ENCODE peak calls at places on chromosomes 4 and X, in seven cellular contexts. G, X, J, P, Z, V and E are unnamed samples. For H3K27me3 and H3K9me3, the result is how much of the 10 kb centered on the place peaks cover.

GRCh38 chr4:124459196-124459921 is 253.2 kb downstream of the ANKRD50 start:
- DNase-seq in X (no peak), V (no peak), P (no peak), J (no peak), G (no peak), Z (no peak), E (no peak)

GRCh38 chrX:77442728-77443127 is 4.5 kb upstream of the FGF16 start:
- DNase-seq in X (no peak), Z (peak), G (no peak), V (no peak), P (no peak), J (no peak), E (peak)

GRCh38 chr4:22385615-22386014 is 130.3 kb downstream of the ADGRA3 start:
- DNase-seq in Z (peak), P (no peak), G (no peak), J (no peak), X (no peak), V (no peak), E (no peak)

GRCh38 chr4:189436207-189436606 is 504.5 kb upstream of the FRG1 start:
- DNase-seq in G (no peak), P (no peak), X (no peak), Z (no peak), J (no peak), V (no peak), E (no peak)

GRCh38 chrX:39491548-39492297 is 606.0 kb downstream of the BCOR start:
- DNase-seq in V (no peak), P (no peak), J (no peak), X (no peak), G (no peak), Z (no peak), E (no peak)

GRCh38 chr4:134948110-134948642 is 746.6 kb upstream of the PABPC4L start:
- DNase-seq in Z (no peak), G (peak), X (no peak), V (no peak), P (no peak), J (no peak), E (no peak)

GRCh38 chr4:85151786-85152185 is 185.3 kb upstream of the WDFY3 start:
- DNase-seq in X (no peak), G (no peak), P (no peak), Z (no peak), J (no peak), V (no peak), E (no peak)

GRCh38 chr4:77817304-77818076 is 1.7 kb downstream of the CNOT6L start:
- DNase-seq in Z (no peak), P (no peak), V (no peak), J (peak), X (no peak), G (no peak), E (no peak)

GRCh38 chrX:357035-357692 is 29.5 kb downstream of the PPP2R3B start:
- DNase-seq in V (no peak), G (no peak), P (peak), J (no peak), Z (no peak), X (no peak), E (no peak)

GRCh38 chrX:103002576-103002975 is 61.4 kb downstream of the BEX1 start:
- DNase-seq in Z (no peak), J (no peak), P (no peak), V (no peak), X (no peak), G (no peak), E (no peak)

GRCh38 chrX:31423575-31424284 is 351.9 kb upstream of the FTHL17 start:
- DNase-seq in V (peak), G (no peak), P (no peak), J (peak), X (no peak), Z (peak), E (no peak)

GRCh38 chrX:71619193-71619592 is 882 bp upstream of the CXCR3 start:
- DNase-seq in V (no peak), J (no peak), X (no peak), P (no peak), Z (no peak), G (no peak), E (no peak)

GRCh38 chrX:11239230-11239629 is 54.0 kb upstream of the AMELX start:
- DNase-seq in Z (no peak), X (no peak), G (no peak), J (peak), V (no peak), P (no peak), E (no peak)

GRCh38 chr4:14023036-14023435 is 395.5 kb upstream of the BOD1L1 start:
- DNase-seq in V (no peak), G (no peak), Z (no peak), P (no peak), J (no peak), X (no peak), E (no peak)

GRCh38 chr4:82044141-82044993 is 329.4 kb downstream of the HNRNPD start:
- DNase-seq in G (peak), Z (peak), P (peak), V (peak), J (peak), X (peak), E (no peak)

GRCh38 chr4:22122062-22122461 is 173.5 kb upstream of the KCNIP4 start:
- DNase-seq in X (no peak), V (no peak), J (no peak), P (no peak), Z (no peak), G (no peak), E (no peak)

GRCh38 chr4:67575232-67575888 is 16.8 kb downstream of the STAP1 start:
- DNase-seq in J (no peak), X (no peak), G (no peak), Z (no peak), P (no peak), V (no peak), E (no peak)

GRCh38 chr4:121380448-121381147 is at the start of gene QRFPR:
- DNase-seq in G (no peak), Z (no peak), P (no peak), X (no peak), J (no peak), V (no peak), E (no peak)

GRCh38 chrX:135345328-135345645 is 36.0 kb downstream of the ETDC start:
- DNase-seq in Z (peak), G (no peak), P (peak), X (peak), J (peak), V (peak), E (no peak)

GRCh38 chr4:38071801-38072567 is 111.8 kb downstream of the PTTG2 start:
- DNase-seq in G (no peak), X (no peak), V (no peak), J (no peak), Z (no peak), P (no peak), E (no peak)

GRCh38 chrX:31252133-31252532 is 180.3 kb upstream of the FTHL17 start:
- DNase-seq in V (no peak), J (no peak), X (no peak), P (no peak), G (no peak), Z (no peak), E (no peak)

GRCh38 chrX:38214551-38214950 is 6.1 kb downstream of the SRPX start:
- DNase-seq in G (no peak), J (no peak), P (no peak), Z (no peak), V (no peak), X (no peak), E (no peak)

GRCh38 chr4:112213850-112214249 is 17.7 kb upstream of the AP1AR start:
- DNase-seq in G (no peak), J (no peak), X (no peak), P (no peak), Z (peak), V (no peak), E (peak)

GRCh38 chr4:61277785-61278184 is 77.7 kb downstream of the ADGRL3 start:
- DNase-seq in Z (no peak), X (no peak), P (no peak), J (no peak), G (no peak), V (no peak), E (no peak)
- H3K27me3 ChIP-seq in Z (under half), X (under half), P (under half), J (under half), G (under half), V (under half), E (under half)

DNA sequence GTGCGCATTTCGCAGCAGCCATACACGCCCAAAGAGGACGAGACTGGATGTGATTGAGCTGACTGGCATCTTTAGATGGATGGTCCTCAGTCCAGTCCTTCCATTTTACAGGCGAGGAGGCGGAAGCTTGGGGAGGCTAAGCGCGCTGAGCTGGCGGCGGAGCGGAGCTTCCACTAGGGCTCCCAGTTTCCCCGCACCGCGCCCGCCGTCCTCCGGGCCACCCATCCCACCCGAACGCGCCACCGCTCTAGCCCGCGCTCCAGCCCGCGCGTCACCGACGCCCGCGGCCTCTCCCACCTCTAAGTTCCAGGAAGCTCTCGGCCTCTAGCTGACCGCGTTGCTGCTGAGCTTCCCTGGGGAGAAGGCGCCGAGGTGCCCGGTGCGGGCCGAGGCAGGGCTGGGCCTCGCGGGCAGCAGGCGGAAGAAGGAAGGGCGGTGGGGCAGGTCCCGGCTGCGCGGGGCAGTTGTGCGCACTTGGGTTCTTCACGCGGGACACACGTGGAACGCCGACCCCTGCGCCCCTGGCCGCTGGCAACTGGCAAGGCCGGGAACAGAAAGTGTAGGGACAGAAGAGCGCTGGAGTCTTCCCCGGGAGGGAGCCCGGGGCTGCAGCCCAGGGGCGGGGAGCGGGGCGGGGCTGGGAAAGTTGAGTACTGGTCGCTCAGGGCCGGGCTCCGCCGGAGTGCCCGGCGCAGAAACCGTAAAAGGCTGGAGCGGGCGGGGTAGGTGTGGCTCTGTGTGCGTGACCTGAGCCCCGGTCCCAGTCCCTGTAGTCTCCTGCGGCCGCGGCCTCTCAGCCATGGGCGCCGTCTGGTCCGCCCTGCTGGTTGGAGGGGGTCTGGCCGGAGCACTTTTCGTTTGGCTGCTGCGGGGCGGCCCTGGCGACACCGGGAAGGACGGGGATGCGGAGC is at the start of gene STBD1:
- DNase-seq in Z (peak), P (peak), V (peak), G (peak), X (peak), J (peak), E (peak)
- H3K27ac ChIP-seq in Z (peak), P (peak), V (peak), G (peak), X (peak), J (peak), E (peak)

GRCh38 chr4:19999331-19999730 is 252.4 kb upstream of the SLIT2 start:
- DNase-seq in X (no peak), P (no peak), J (no peak), Z (no peak), V (no peak), G (no peak), E (no peak)

GRCh38 chr4:19999775-20000414 is 251.8 kb upstream of the SLIT2 start:
- DNase-seq in V (no peak), X (no peak), P (no peak), G (no peak), Z (no peak), J (no peak), E (no peak)
- H3K9me3 ChIP-seq in V (under half), X (under half), P (under half), G (under half), Z (under half), J (under half), E (under half)

DNA sequence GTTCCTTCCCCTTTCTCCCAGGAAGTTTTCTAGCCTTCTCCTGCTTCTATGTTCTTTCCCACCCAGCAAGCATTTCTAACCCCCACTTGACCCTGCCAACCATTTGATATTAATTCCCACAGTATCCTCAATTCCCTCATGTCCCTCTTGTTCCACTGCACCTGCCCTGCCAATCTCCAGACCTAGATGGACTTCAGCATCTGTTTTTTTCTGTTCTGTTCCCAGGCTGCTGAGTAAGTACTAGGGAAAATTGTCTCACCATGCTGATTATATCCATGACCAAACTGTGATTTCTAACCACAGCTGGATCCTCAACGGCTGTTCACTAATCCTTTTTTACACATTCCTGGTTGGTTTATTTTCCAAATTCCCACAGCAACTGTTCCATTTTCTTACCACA is 37.7 kb downstream of the CLCN5 start:
- DNase-seq in Z (no peak), J (no peak), P (no peak), V (no peak), G (no peak), X (no peak), E (no peak)
- H3K27me3 ChIP-seq in Z (under half), J (under half), P (under half), V (under half), G (under half), X (under half), E (under half)

DNA sequence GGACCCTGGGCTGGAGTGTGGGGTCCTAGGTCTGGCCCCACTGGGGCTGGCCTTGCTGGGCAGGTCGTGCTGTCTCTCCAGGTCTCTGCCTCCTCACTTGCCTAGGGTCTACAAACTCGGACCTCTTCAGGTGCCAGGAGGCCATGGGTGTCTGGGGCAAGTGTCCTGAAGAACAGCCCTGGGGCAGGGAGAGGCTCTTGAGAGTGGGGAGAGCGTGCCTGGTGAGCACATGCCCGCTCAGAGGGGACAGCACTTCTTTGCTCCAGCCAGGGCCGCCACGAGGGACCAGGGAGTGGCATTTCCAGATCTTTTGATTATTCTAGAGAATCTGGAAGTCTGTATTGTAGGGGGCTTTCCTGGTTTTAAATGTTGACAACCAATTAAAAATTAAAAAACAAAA is 63.7 kb downstream of the SORCS2 start:
- DNase-seq in J (no peak), X (no peak), V (no peak), G (no peak), Z (no peak), P (no peak), E (no peak)
- H3K27ac ChIP-seq in J (no peak), X (peak), V (no peak), G (no peak), Z (no peak), P (no peak), E (no peak)

GRCh38 chrX:101659601-101660063 is at the start of gene ARMCX2:
- DNase-seq in V (peak), J (peak), X (peak), P (peak), Z (no peak), G (no peak), E (peak)
- H3K9me3 ChIP-seq in V (under half), J (under half), X (under half), P (under half), Z (under half), G (under half), E (under half)

GRCh38 chr4:54227261-54228063 is 1.6 kb upstream of the PDGFRA start:
- DNase-seq in V (peak), P (peak), G (peak), J (no peak), X (no peak), Z (peak), E (no peak)

GRCh38 chr4:54225671-54226398 is 3.3 kb upstream of the PDGFRA start:
- DNase-seq in J (no peak), V (no peak), Z (no peak), X (no peak), G (no peak), P (no peak), E (no peak)

GRCh38 chr4:54228064-54228527 is 997 bp upstream of the PDGFRA start:
- DNase-seq in J (peak), V (peak), Z (peak), P (peak), G (peak), X (peak), E (peak)

GRCh38 chr4:54224960-54225670 is 4.0 kb upstream of the PDGFRA start:
- DNase-seq in Z (no peak), G (no peak), J (no peak), V (no peak), P (no peak), X (no peak), E (no peak)

DNA sequence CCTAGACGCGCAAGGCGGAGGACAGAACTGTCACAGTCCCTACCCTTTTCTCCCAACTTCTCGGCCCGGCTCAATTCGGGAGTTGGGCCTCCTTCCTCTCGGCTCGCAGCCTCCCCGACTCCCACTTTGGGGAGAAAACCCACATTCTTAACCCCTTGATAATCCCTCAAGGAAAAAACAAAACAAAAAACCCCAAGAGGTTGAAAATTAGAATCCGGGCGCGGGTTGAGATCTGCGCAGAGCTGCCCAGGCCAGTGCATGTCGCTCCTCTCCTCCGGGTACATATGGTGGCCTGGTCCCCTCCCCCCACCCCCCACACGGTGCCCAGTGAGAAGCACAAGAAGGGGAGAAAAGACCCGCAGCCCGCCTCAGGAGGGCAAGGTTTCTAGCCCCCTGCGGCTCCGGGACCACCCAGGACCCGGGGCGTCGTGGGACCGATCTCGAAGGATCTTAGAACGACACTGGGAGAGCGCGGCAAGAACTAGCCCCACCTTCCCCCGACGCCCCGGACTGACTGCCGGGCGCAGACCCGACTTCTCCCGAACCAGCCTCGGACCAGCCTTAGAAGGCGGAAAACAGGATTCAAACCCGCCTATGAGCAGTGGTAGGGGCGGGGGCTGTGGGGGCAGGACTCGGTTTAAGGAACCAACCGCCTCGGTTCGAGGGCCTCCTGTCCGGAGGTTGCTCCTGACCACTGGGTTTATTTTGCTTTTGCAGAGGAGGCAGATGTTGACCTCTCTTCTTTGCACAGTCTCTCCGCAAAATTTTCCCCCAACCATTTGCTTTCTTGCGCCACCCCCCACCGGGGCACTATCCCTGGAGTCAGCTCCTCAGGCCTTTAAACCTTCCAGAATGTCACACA is 2.5 kb upstream of the PDGFRA start:
- DNase-seq in G (peak), V (peak), P (peak), Z (no peak), X (peak), J (peak), E (peak)
- H3K27me3 ChIP-seq in G (half or more), V (under half), P (under half), Z (under half), X (half or more), J (half or more), E (under half)

GRCh38 chr4:26104056-26104685 is 190.2 kb downstream of the SMIM20 start:
- DNase-seq in Z (no peak), V (no peak), J (no peak), G (no peak), P (no peak), X (no peak), E (no peak)
- H3K27ac ChIP-seq in Z (no peak), V (no peak), J (no peak), G (no peak), P (no peak), X (no peak), E (no peak)